ENCODE peak calls at places on chromosomes 7 and 10, in four cellular contexts. T, S, Y and U are unnamed samples.
A peak's percentile ranks its signal among the peaks of the same experiment; 100 is the strongest.

GRCh38 chr10:63431962-63432797 is 33.6 kb downstream of the JMJD1C start:
- DNase-seq in T (no peak), S (no peak), Y (no peak), U (no peak)

GRCh38 chr7:86939197-86939814 is 120.1 kb downstream of the ELAPOR2 start:
- DNase-seq in T (peak; percentile 39), S (no peak), Y (peak; percentile 30), U (no peak)

GRCh38 chr10:100374137-100374655 is 27.2 kb downstream of the SCD start:
- DNase-seq in T (no peak), S (no peak), Y (no peak), U (no peak)

GRCh38 chr7:47266131-47266706 is 315.7 kb downstream of the TNS3 start:
- DNase-seq in T (peak; percentile 72), S (peak; percentile 41), Y (no peak), U (peak; percentile 77)

GRCh38 chr10:6493521-6494451 is 86.3 kb downstream of the PRKCQ start:
- DNase-seq in T (no peak), S (no peak), Y (no peak), U (no peak)

GRCh38 chr10:132434405-132435005 is 37.5 kb downstream of the PWWP2B start:
- DNase-seq in T (no peak), S (no peak), Y (no peak), U (peak; percentile 75)

GRCh38 chr7:111564078-111564477 is 1.8 kb upstream of the IMMP2L start:
- DNase-seq in T (no peak), S (no peak), Y (no peak), U (no peak)

GRCh38 chr10:109981641-109982040 is 26.1 kb upstream of the ADD3 start:
- DNase-seq in T (no peak), S (no peak), Y (no peak), U (no peak)

GRCh38 chr7:157494506-157495176 is 157.8 kb downstream of the DNAJB6 start:
- DNase-seq in T (no peak), S (no peak), Y (no peak), U (no peak)

GRCh38 chr7:96654630-96655188 is 54.9 kb downstream of the SEM1 start:
- DNase-seq in T (no peak), S (no peak), Y (no peak), U (no peak)

GRCh38 chr10:71494980-71495381 is 98.3 kb downstream of the CDH23 start:
- DNase-seq in T (no peak), S (peak; percentile 59), Y (no peak), U (no peak)

GRCh38 chr10:69791812-69792211 is 9.9 kb upstream of the COL13A1 start:
- DNase-seq in T (no peak), S (no peak), Y (no peak), U (no peak)

GRCh38 chr7:132065193-132065972 is 509.0 kb upstream of the PODXL start:
- DNase-seq in T (no peak), S (no peak), Y (no peak), U (no peak)

GRCh38 chr7:79287976-79288375 is 165.5 kb downstream of the MAGI2 start:
- DNase-seq in T (no peak), S (no peak), Y (no peak), U (no peak)